ENCODE peak calls at places on chromosomes 13 and 19, in eight cellular contexts. V is heart left ventricle, O is cardiac muscle cell, M is transverse colon, C is ovary, N is A549, L is PC-9, X is lower leg skin. Q is an unnamed sample.

GRCh38 chr13:33728271-33729037 is 89.5 kb upstream of the RFC3 start:
- DNase-seq in C (no peak), N (peak), V (peak), O (peak), M (peak), X (no peak), L (no peak), Q (peak)

GRCh38 chr19:15812059-15812722 is 3.3 kb downstream of the OR10H1 start:
- DNase-seq in C (no peak), V (no peak), X (no peak), L (no peak), N (peak), M (peak), O (no peak), Q (no peak)

GRCh38 chr13:73204916-73205315 is 146.1 kb downstream of the KLF5 start:
- DNase-seq in M (no peak), X (no peak), L (no peak), V (no peak), N (no peak), O (no peak), C (no peak), Q (no peak)

GRCh38 chr19:45446944-45447343 is 20.9 kb upstream of the FOSB start:
- DNase-seq in O (no peak), N (no peak), V (no peak), M (no peak), X (peak), C (no peak), L (no peak), Q (no peak)

GRCh38 chr19:54180691-54181091 is 7.7 kb upstream of the TMC4 start:
- DNase-seq in M (no peak), N (no peak), L (no peak), O (no peak), X (no peak), C (no peak), V (no peak), Q (no peak)

GRCh38 chr19:54109651-54110050 is 5.8 kb downstream of the TFPT start:
- DNase-seq in V (no peak), L (no peak), N (no peak), X (no peak), C (no peak), O (no peak), M (no peak), Q (no peak)

GRCh38 chr13:65744761-65745160 is 1485.4 kb downstream of the PCDH9 start:
- DNase-seq in V (no peak), C (no peak), O (peak), X (no peak), N (no peak), L (no peak), M (no peak), Q (no peak)

GRCh38 chr13:74644239-74644638 is 510.0 kb upstream of the KLF12 start:
- DNase-seq in N (no peak), V (no peak), L (no peak), O (peak), X (no peak), M (no peak), C (no peak), Q (no peak)

GRCh38 chr19:2360876-2361232 is 789 bp downstream of the TMPRSS9 start:
- DNase-seq in X (no peak), M (no peak), O (no peak), V (no peak), C (no peak), L (no peak), N (no peak), Q (no peak)

GRCh38 chr13:61024046-61024445 is 391.6 kb downstream of the PCDH20 start:
- DNase-seq in O (no peak), N (no peak), M (no peak), V (no peak), X (no peak), C (no peak), L (no peak), Q (no peak)

GRCh38 chr13:57665471-57665870 is 33.9 kb downstream of the PCDH17 start:
- DNase-seq in O (peak), V (no peak), M (no peak), L (no peak), N (no peak), X (no peak), C (no peak), Q (no peak)

GRCh38 chr19:20503536-20503935 is 62.0 kb downstream of the ZNF737 start:
- DNase-seq in L (no peak), C (no peak), N (no peak), V (no peak), O (peak), X (no peak), M (no peak), Q (no peak)

GRCh38 chr13:93244918-93245280 is 18.3 kb downstream of the GPC6 start:
- DNase-seq in V (no peak), C (no peak), M (no peak), N (no peak), X (no peak), O (peak), L (no peak), Q (no peak)

GRCh38 chr19:29704562-29705558 is 10.2 kb downstream of the C19orf12 start:
- DNase-seq in C (no peak), N (no peak), X (no peak), L (no peak), M (no peak), V (no peak), O (no peak), Q (no peak)

GRCh38 chr13:24033527-24034302 is 126.8 kb upstream of the SPATA13 start:
- DNase-seq in L (no peak), O (peak), C (no peak), N (no peak), M (no peak), V (no peak), X (no peak), Q (no peak)

GRCh38 chr19:46495789-46496099 is at the start of gene PNMA8B:
- DNase-seq in M (no peak), X (no peak), O (peak), L (no peak), V (peak), N (no peak), C (peak), Q (peak)

GRCh38 chr13:25752957-25753540 is 298.8 kb downstream of the SHISA2 start:
- DNase-seq in M (peak), V (peak), L (no peak), X (peak), N (no peak), O (peak), C (no peak), Q (peak)

GRCh38 chr13:89694471-89694870 is 1653.0 kb upstream of the MIR17HG start:
- DNase-seq in O (no peak), N (no peak), C (no peak), X (no peak), M (no peak), V (no peak), L (no peak), Q (no peak)

GRCh38 chr13:42466123-42466522 is 107.8 kb upstream of the TNFSF11 start:
- DNase-seq in C (no peak), N (no peak), O (no peak), X (no peak), L (no peak), V (no peak), M (no peak), Q (no peak)

GRCh38 chr13:44420376-44421220 is 47.0 kb downstream of the SERP2 start:
- DNase-seq in C (no peak), M (no peak), O (no peak), N (no peak), V (no peak), X (peak), L (no peak), Q (no peak)

GRCh38 chr13:72983085-72983768 is 75.6 kb upstream of the KLF5 start:
- DNase-seq in O (peak), L (no peak), V (no peak), M (peak), X (no peak), N (no peak), C (no peak), Q (no peak)

GRCh38 chr13:111068009-111068350 is 47.1 kb upstream of the ARHGEF7 start:
- DNase-seq in V (no peak), L (no peak), M (no peak), N (no peak), C (no peak), X (no peak), O (no peak), Q (no peak)
- H3K4me3 ChIP-seq in V (peak), L (peak), M (no peak), N (peak), C (no peak), X (no peak), O (no peak), Q (peak)

GRCh38 chr19:49415810-49416200 is 7.4 kb downstream of the PTH2 start:
- DNase-seq in X (no peak), M (no peak), N (no peak), L (no peak), V (no peak), O (no peak), C (no peak), Q (no peak)
- TF ChIP-seq CTCF in X (no peak), M (no peak), N (no peak), L (no peak), V (no peak), O (no peak), C (no peak), Q (no peak)

GRCh38 chr13:111517641-111518010 is 197.2 kb downstream of the TEX29 start:
- DNase-seq in N (no peak), V (no peak), O (no peak), C (no peak), M (no peak), L (no peak), X (no peak), Q (no peak)
- H3K4me3 ChIP-seq in N (no peak), V (no peak), O (no peak), C (no peak), M (no peak), L (no peak), X (no peak), Q (no peak)

GRCh38 chr19:32749361-32749760 is 29.8 kb downstream of the TDRD12 start:
- DNase-seq in C (no peak), M (no peak), O (no peak), X (no peak), L (no peak), N (no peak), V (no peak), Q (no peak)

GRCh38 chr19:32750441-32751055 is 31.0 kb downstream of the TDRD12 start:
- DNase-seq in L (no peak), X (no peak), C (no peak), V (no peak), O (peak), M (no peak), N (no peak), Q (no peak)

GRCh38 chr19:32751066-32751465 is 31.5 kb downstream of the TDRD12 start:
- DNase-seq in V (no peak), C (no peak), M (no peak), O (no peak), X (no peak), N (no peak), L (no peak), Q (no peak)

GRCh38 chr19:32748948-32749347 is 29.4 kb downstream of the TDRD12 start:
- DNase-seq in V (no peak), M (no peak), L (no peak), X (no peak), N (no peak), O (no peak), C (no peak), Q (no peak)

GRCh38 chr19:32748497-32748896 is 28.9 kb downstream of the TDRD12 start:
- DNase-seq in C (no peak), M (no peak), X (no peak), V (no peak), O (no peak), L (no peak), N (peak), Q (no peak)
- TF ChIP-seq CTCF in C (no peak), M (peak), X (no peak), V (no peak), O (peak), L (no peak), N (peak), Q (no peak)

GRCh38 chr19:33622809-33623511 is 1.2 kb downstream of the CHST8 start:
- DNase-seq in L (no peak), C (no peak), O (no peak), M (no peak), N (no peak), V (no peak), X (no peak), Q (no peak)

GRCh38 chr19:33620611-33621010 is 1.1 kb upstream of the CHST8 start:
- DNase-seq in X (no peak), V (no peak), N (no peak), O (no peak), L (no peak), C (no peak), M (no peak), Q (no peak)

GRCh38 chr19:33621811-33622504 is at the start of gene CHST8:
- DNase-seq in M (peak), V (peak), L (no peak), O (peak), N (no peak), X (no peak), C (peak), Q (peak)

GRCh38 chr19:33622505-33622808 is 704 bp downstream of the CHST8 start:
- DNase-seq in C (no peak), X (no peak), L (no peak), O (peak), N (no peak), V (no peak), M (no peak), Q (no peak)

GRCh38 chr19:33621065-33621785 is 528 bp upstream of the CHST8 start:
- DNase-seq in C (no peak), N (no peak), L (no peak), X (no peak), O (no peak), M (no peak), V (no peak), Q (no peak)
- H3K4me3 ChIP-seq in C (no peak), N (peak), L (no peak), X (no peak), O (peak), M (no peak), V (peak), Q (peak)

GRCh38 chr19:14674764-14675163 is at the start of gene ADGRE3:
- DNase-seq in O (peak), C (no peak), L (no peak), M (no peak), N (no peak), V (no peak), X (no peak), Q (no peak)

GRCh38 chr19:14672043-14672872 is 2.4 kb downstream of the ADGRE3 start:
- DNase-seq in M (no peak), L (no peak), C (no peak), V (no peak), X (peak), N (no peak), O (no peak), Q (no peak)

GRCh38 chr19:14669940-14670339 is 4.7 kb downstream of the ADGRE3 start:
- DNase-seq in O (no peak), X (peak), L (no peak), V (no peak), C (no peak), M (no peak), N (no peak), Q (no peak)

GRCh38 chr19:14670408-14670807 is 4.2 kb downstream of the ADGRE3 start:
- DNase-seq in X (no peak), L (no peak), N (no peak), O (no peak), V (no peak), M (no peak), C (no peak), Q (no peak)

GRCh38 chr19:14673088-14673487 is 1.6 kb downstream of the ADGRE3 start:
- DNase-seq in N (no peak), V (no peak), O (no peak), X (no peak), M (no peak), L (no peak), C (no peak), Q (no peak)
- TF ChIP-seq CTCF in N (no peak), V (no peak), O (no peak), X (no peak), M (no peak), L (no peak), C (no peak), Q (no peak)

GRCh38 chr19:48798937-48799336 is 11.9 kb downstream of the BCAT2 start:
- DNase-seq in L (no peak), O (no peak), C (no peak), M (no peak), X (no peak), V (no peak), N (no peak), Q (no peak)

GRCh38 chr19:48802623-48803022 is 8.2 kb downstream of the BCAT2 start:
- DNase-seq in L (no peak), O (no peak), C (no peak), M (no peak), V (no peak), X (no peak), N (no peak), Q (no peak)

GRCh38 chr19:48797103-48797502 is 13.7 kb downstream of the BCAT2 start:
- DNase-seq in X (no peak), N (no peak), O (no peak), M (no peak), C (peak), L (no peak), V (no peak), Q (no peak)

GRCh38 chr19:48796468-48797083 is 14.3 kb downstream of the BCAT2 start:
- DNase-seq in M (no peak), O (no peak), N (no peak), L (no peak), X (no peak), C (peak), V (no peak), Q (no peak)

DNA sequence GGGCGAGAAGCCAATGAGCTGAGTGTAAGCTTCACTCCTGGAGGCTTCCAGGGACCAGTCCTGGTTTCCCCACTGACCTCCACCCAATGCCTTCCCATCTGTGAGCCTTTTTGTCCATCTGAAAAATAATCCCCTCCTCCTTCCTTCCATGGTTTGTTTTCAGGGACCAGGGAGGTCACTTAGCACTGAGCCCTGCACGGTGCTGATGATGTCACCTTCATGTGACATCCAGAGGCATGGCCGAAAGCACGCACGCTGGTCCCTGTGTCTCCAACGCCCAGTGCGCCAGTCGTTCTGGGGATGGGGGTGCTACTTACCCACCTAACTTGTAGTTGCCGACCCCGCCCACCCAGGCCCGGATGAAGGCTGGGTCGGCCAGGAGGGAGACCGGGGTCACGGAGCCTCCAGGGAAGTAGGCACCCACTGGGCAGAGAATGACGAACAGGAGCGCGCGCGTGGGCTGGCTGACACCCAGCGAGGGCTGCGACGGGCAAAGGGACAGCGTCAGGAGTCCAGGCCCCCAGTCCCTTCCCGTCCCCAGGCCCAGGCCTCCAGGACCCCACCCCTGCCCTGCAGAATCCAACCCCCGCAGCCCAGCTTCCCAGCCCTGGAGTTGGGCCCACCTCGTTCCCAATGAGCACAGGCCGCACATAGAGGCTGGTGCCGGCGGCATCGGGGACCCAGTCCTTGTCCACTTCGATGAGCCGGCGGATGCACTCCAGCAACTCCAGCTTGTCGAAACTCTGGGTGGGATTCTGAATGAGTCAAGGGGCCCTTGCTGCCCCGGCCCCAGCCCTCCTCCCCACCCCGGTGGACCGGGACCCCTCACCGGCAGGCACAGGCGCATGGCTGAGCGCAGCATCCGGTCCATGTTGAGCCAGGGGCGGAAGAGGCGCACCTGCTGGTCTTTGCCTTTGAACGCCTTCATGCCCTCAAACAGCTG is 11.2 kb downstream of the BCAT2 start:
- DNase-seq in N (no peak), O (no peak), C (peak), V (no peak), X (no peak), L (no peak), M (no peak), Q (no peak)
- H3K4me3 ChIP-seq in N (no peak), O (no peak), C (no peak), V (no peak), X (no peak), L (no peak), M (no peak), Q (no peak)

Q was measured in psoas muscle.